ENCODE peak calls at places on chromosomes 11 and 22, in four cellular contexts. One of them, this sample, is unnamed.

GRCh38 chr22:49617264-49617663 is 210.4 kb downstream of the BRD1 start:
- DNase-seq in H9: no peak
- DNase-seq in H1: no peak
- DNase-seq in IMR-90: no peak
- DNase-seq in this sample: no peak

GRCh38 chr11:77779935-77780334 is 40.6 kb downstream of the RSF1 start:
- DNase-seq in H1: no peak
- DNase-seq in IMR-90: peak
- DNase-seq in H9: no peak
- DNase-seq in this sample: peak

GRCh38 chr22:48960981-48961655 is 866.6 kb downstream of the BRD1 start:
- DNase-seq in H1: peak
- DNase-seq in H9: peak
- DNase-seq in IMR-90: no peak
- DNase-seq in this sample: peak

GRCh38 chr11:128784059-128784804 is 82.9 kb downstream of the KCNJ1 start:
- DNase-seq in H9: peak
- DNase-seq in IMR-90: no peak
- DNase-seq in H1: no peak
- DNase-seq in this sample: no peak

GRCh38 chr22:19824197-19825015 is 30.3 kb downstream of the GNB1L start:
- DNase-seq in H9: no peak
- DNase-seq in H1: peak
- DNase-seq in IMR-90: no peak
- DNase-seq in this sample: no peak

GRCh38 chr11:76362716-76363115 is 18.2 kb downstream of the THAP12 start:
- DNase-seq in H9: no peak
- DNase-seq in IMR-90: no peak
- DNase-seq in H1: no peak
- DNase-seq in this sample: no peak

GRCh38 chr11:19428206-19429001 is 187.7 kb upstream of the E2F8 start:
- DNase-seq in H9: no peak
- DNase-seq in H1: no peak
- DNase-seq in IMR-90: peak
- DNase-seq in this sample: no peak

GRCh38 chr11:61293869-61294716 is 1.0 kb downstream of the VWCE start:
- DNase-seq in IMR-90: peak
- DNase-seq in H9: peak
- DNase-seq in H1: peak
- DNase-seq in this sample: peak

GRCh38 chr22:19285831-19286230 is 5.7 kb downstream of the CLTCL1 start:
- DNase-seq in IMR-90: no peak
- DNase-seq in H9: no peak
- DNase-seq in H1: no peak
- DNase-seq in this sample: no peak

GRCh38 chr11:63132985-63133775 is 10.8 kb downstream of the SLC22A24 start:
- DNase-seq in H1: no peak
- DNase-seq in IMR-90: no peak
- DNase-seq in H9: no peak
- DNase-seq in this sample: no peak

GRCh38 chr22:38881464-38881871 is 9.5 kb upstream of the CBX6 start:
- DNase-seq in H1: no peak
- DNase-seq in H9: no peak
- DNase-seq in IMR-90: peak
- DNase-seq in this sample: no peak

GRCh38 chr11:74950374-74950969 is 1.4 kb downstream of the SPCS2 start:
- DNase-seq in H1: no peak
- DNase-seq in H9: no peak
- DNase-seq in IMR-90: no peak
- DNase-seq in this sample: no peak

GRCh38 chr22:38694049-38694448 is 6.7 kb downstream of the JOSD1 start:
- DNase-seq in IMR-90: no peak
- DNase-seq in H1: no peak
- DNase-seq in H9: no peak
- DNase-seq in this sample: no peak

GRCh38 chr11:762421-763072 is 14.7 kb downstream of the GATD1 start:
- DNase-seq in H9: peak
- DNase-seq in IMR-90: peak
- DNase-seq in H1: no peak
- DNase-seq in this sample: peak

GRCh38 chr11:134439181-134439580 is 27.1 kb upstream of the B3GAT1 start:
- DNase-seq in H1: no peak
- DNase-seq in H9: no peak
- DNase-seq in IMR-90: no peak
- DNase-seq in this sample: peak

GRCh38 chr11:118771481-118772278 is 19.3 kb downstream of the DDX6 start:
- DNase-seq in H9: no peak
- DNase-seq in IMR-90: no peak
- DNase-seq in H1: no peak
- DNase-seq in this sample: no peak

GRCh38 chr22:40436460-40437431 is 66.4 kb downstream of the SGSM3 start:
- DNase-seq in H9: no peak
- DNase-seq in H1: no peak
- DNase-seq in IMR-90: peak
- DNase-seq in this sample: peak

GRCh38 chr11:67351275-67352005 is 1.9 kb downstream of the POLD4 start:
- DNase-seq in H1: peak
- DNase-seq in IMR-90: peak
- DNase-seq in H9: peak
- DNase-seq in this sample: peak

GRCh38 chr11:116610190-116610589 is 162.6 kb downstream of the BUD13 start:
- DNase-seq in H1: no peak
- DNase-seq in H9: no peak
- DNase-seq in IMR-90: no peak
- DNase-seq in this sample: no peak
- H4K5ac ChIP-seq in H1: no peak
- H4K5ac ChIP-seq in H9: no peak
- H4K5ac ChIP-seq in IMR-90: no peak
- H4K5ac ChIP-seq in this sample: no peak

GRCh38 chr22:24186352-24186740 is 5.1 kb downstream of the SUSD2 start:
- DNase-seq in H1: no peak
- DNase-seq in H9: no peak
- DNase-seq in IMR-90: no peak
- DNase-seq in this sample: no peak
- H2AK5ac ChIP-seq in H1: no peak
- H2AK5ac ChIP-seq in H9: no peak
- H2AK5ac ChIP-seq in IMR-90: peak
- H2AK5ac ChIP-seq in this sample: no peak

GRCh38 chr11:59918987-59919589 is 19.1 kb upstream of the OOSP1 start:
- DNase-seq in IMR-90: peak
- DNase-seq in H9: no peak
- DNase-seq in H1: peak
- DNase-seq in this sample: peak
- H4K5ac ChIP-seq in IMR-90: no peak
- H4K5ac ChIP-seq in H9: no peak
- H4K5ac ChIP-seq in H1: no peak
- H4K5ac ChIP-seq in this sample: no peak

DNA sequence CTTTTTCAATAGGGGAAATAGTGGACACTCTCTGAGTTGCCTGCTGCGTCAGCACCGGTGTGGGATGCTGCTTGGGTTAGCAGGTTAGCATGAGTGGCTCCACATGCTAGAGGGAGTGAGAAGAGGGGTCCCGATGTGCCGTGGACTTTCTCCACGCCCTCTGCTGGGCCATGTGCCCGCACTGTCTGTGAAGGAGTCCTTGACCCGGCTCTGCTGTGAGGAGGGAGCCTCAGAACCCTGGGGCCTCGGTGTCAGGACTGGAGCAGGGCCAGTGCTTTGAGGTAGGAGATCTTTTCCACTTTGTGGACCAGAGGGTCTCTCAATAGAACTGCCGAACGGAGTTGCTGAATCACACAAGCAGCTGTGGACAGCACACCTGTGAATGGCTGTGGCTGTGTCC is 14.8 kb downstream of the CTTN start:
- DNase-seq in IMR-90: no peak
- DNase-seq in H9: no peak
- DNase-seq in H1: no peak
- DNase-seq in this sample: no peak
- H2AK5ac ChIP-seq in IMR-90: no peak
- H2AK5ac ChIP-seq in H9: no peak
- H2AK5ac ChIP-seq in H1: no peak
- H2AK5ac ChIP-seq in this sample: no peak

DNA sequence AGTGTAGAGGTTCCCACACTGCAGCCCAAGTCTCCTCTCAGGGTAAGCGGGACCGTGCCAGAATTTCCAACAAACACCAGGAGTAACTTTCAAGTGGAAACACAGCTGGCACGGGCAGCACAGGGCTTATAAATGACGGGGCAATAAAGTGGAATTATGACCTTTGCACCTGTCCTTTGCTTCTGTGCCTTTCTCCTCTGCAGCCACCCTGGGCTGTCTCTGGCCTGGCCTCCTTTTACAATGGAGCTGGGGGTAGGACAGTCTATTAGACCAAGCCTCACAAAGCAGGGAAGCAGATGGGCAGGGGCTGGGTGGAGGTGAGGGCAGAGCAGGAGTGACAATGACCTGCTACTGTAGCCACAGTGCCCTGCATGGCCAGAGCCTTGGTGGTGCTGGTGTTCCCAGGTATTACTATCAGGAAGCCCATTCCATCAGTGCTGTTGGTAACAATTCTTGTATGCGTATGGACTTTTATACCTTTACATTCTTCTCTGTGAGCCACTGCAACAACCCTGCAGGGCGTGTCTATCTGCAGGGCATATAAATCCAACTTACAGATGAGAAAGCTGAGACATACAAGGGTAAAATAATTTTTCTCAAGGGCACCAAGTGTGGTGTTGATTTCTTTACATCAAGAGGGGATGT is 387.8 kb downstream of the CTTN start:
- DNase-seq in H9: no peak
- DNase-seq in H1: no peak
- DNase-seq in IMR-90: no peak
- DNase-seq in this sample: no peak
- H4K5ac ChIP-seq in H9: no peak
- H4K5ac ChIP-seq in H1: no peak
- H4K5ac ChIP-seq in IMR-90: no peak
- H4K5ac ChIP-seq in this sample: no peak

This sample was measured in mesendoderm.